ENCODE peak calls at places on chromosomes 13 and 19, in six cellular contexts. One of them, this sample, is unnamed.

GRCh38 chr19:15631817-15632216 is 8.9 kb upstream of the CYP4F3 start:
- DNase-seq in GM12878: peak; percentile 3
- DNase-seq in K562: peak; percentile 87
- DNase-seq in H1: no peak
- DNase-seq in HCT116: no peak
- DNase-seq in HepG2: peak; percentile 27
- DNase-seq in this sample: no peak

GRCh38 chr13:58879114-58879513 is 1247.6 kb downstream of the PCDH17 start:
- DNase-seq in GM12878: no peak
- DNase-seq in H1: no peak
- DNase-seq in HepG2: no peak
- DNase-seq in HCT116: no peak
- DNase-seq in K562: no peak
- DNase-seq in this sample: no peak

GRCh38 chr13:76711515-76712182 is 174.6 kb downstream of the KCTD12 start:
- DNase-seq in K562: no peak
- DNase-seq in HepG2: no peak
- DNase-seq in HCT116: no peak
- DNase-seq in GM12878: no peak
- DNase-seq in H1: no peak
- DNase-seq in this sample: peak; percentile 76

GRCh38 chr13:85095887-85096286 is 703.3 kb downstream of the SLITRK6 start:
- DNase-seq in H1: no peak
- DNase-seq in HepG2: no peak
- DNase-seq in GM12878: no peak
- DNase-seq in K562: no peak
- DNase-seq in HCT116: no peak
- DNase-seq in this sample: no peak

GRCh38 chr19:14165986-14166385 is 29.6 kb upstream of the ASF1B start:
- DNase-seq in HepG2: no peak
- DNase-seq in GM12878: no peak
- DNase-seq in K562: no peak
- DNase-seq in HCT116: no peak
- DNase-seq in H1: no peak
- DNase-seq in this sample: no peak

GRCh38 chr19:49689133-49690072 is at the start of gene ADM5:
- DNase-seq in K562: no peak
- DNase-seq in H1: no peak
- DNase-seq in HCT116: no peak
- DNase-seq in HepG2: no peak
- DNase-seq in GM12878: no peak
- DNase-seq in this sample: peak; percentile 54

GRCh38 chr19:11814707-11815050 is 606 bp downstream of the ZNF440 start:
- DNase-seq in HepG2: no peak
- DNase-seq in H1: no peak
- DNase-seq in K562: no peak
- DNase-seq in HCT116: no peak
- DNase-seq in GM12878: no peak
- DNase-seq in this sample: peak; percentile 19

GRCh38 chr19:49243129-49243528 is 81.9 kb downstream of the SLC6A16 start:
- DNase-seq in K562: no peak
- DNase-seq in HCT116: no peak
- DNase-seq in HepG2: no peak
- DNase-seq in H1: no peak
- DNase-seq in GM12878: no peak
- DNase-seq in this sample: no peak

GRCh38 chr13:114078501-114079451 is 53.6 kb downstream of the RASA3 start:
- DNase-seq in GM12878: no peak
- DNase-seq in H1: no peak
- DNase-seq in K562: no peak
- DNase-seq in HCT116: no peak
- DNase-seq in HepG2: no peak
- DNase-seq in this sample: no peak

GRCh38 chr19:34276614-34277013 is 22.3 kb downstream of the GARRE1 start:
- DNase-seq in HepG2: no peak
- DNase-seq in H1: no peak
- DNase-seq in GM12878: no peak
- DNase-seq in K562: no peak
- DNase-seq in HCT116: no peak
- DNase-seq in this sample: peak; percentile 25

GRCh38 chr13:21175656-21176194 is 627 bp downstream of the SKA3 start:
- DNase-seq in H1: no peak
- DNase-seq in GM12878: no peak
- DNase-seq in K562: no peak
- DNase-seq in HepG2: peak; percentile 6
- DNase-seq in HCT116: no peak
- DNase-seq in this sample: no peak

GRCh38 chr13:45195421-45195820 is 5.4 kb downstream of the KCTD4 start:
- DNase-seq in GM12878: no peak
- DNase-seq in H1: no peak
- DNase-seq in HCT116: no peak
- DNase-seq in K562: no peak
- DNase-seq in HepG2: no peak
- DNase-seq in this sample: peak; percentile 63

GRCh38 chr19:2607712-2608601 is 94.5 kb downstream of the GNG7 start:
- DNase-seq in K562: no peak
- DNase-seq in HCT116: no peak
- DNase-seq in H1: no peak
- DNase-seq in GM12878: peak; percentile 94
- DNase-seq in HepG2: no peak
- DNase-seq in this sample: no peak

GRCh38 chr13:95386370-95386769 is 85.1 kb upstream of the ABCC4 start:
- DNase-seq in HCT116: no peak
- DNase-seq in K562: no peak
- DNase-seq in HepG2: no peak
- DNase-seq in H1: no peak
- DNase-seq in GM12878: no peak
- DNase-seq in this sample: no peak

GRCh38 chr13:29917573-29918091 is 67.2 kb upstream of the UBL3 start:
- DNase-seq in HepG2: no peak
- DNase-seq in GM12878: no peak
- DNase-seq in H1: no peak
- DNase-seq in K562: no peak
- DNase-seq in HCT116: no peak
- DNase-seq in this sample: no peak

GRCh38 chr19:36215276-36216171 is 618 bp downstream of the ZNF146 start:
- DNase-seq in H1: no peak
- DNase-seq in HepG2: no peak
- DNase-seq in HCT116: no peak
- DNase-seq in K562: no peak
- DNase-seq in GM12878: no peak
- DNase-seq in this sample: peak; percentile 58

GRCh38 chr19:6161271-6161850 is 25.9 kb downstream of the ACSBG2 start:
- DNase-seq in HCT116: peak; percentile 98
- DNase-seq in H1: peak; percentile 33
- DNase-seq in HepG2: peak; percentile 13
- DNase-seq in GM12878: peak; percentile 52
- DNase-seq in K562: peak; percentile 89
- DNase-seq in this sample: peak; percentile 7

GRCh38 chr13:113209880-113210421 is 538 bp downstream of the CUL4A start:
- DNase-seq in GM12878: no peak
- DNase-seq in H1: no peak
- DNase-seq in K562: no peak
- DNase-seq in HCT116: peak; percentile 45
- DNase-seq in HepG2: peak; percentile 32
- DNase-seq in this sample: peak; percentile 58

GRCh38 chr19:5150902-5151741 is 182.2 kb downstream of the KDM4B start:
- DNase-seq in HepG2: no peak
- DNase-seq in HCT116: no peak
- DNase-seq in K562: peak; percentile 47
- DNase-seq in GM12878: no peak
- DNase-seq in H1: no peak
- DNase-seq in this sample: no peak

GRCh38 chr13:112332727-112333126 is 43.4 kb upstream of the SPACA7 start:
- DNase-seq in HepG2: no peak
- DNase-seq in H1: no peak
- DNase-seq in GM12878: no peak
- DNase-seq in K562: no peak
- DNase-seq in HCT116: no peak
- DNase-seq in this sample: no peak

GRCh38 chr13:108915095-108915633 is 285.8 kb downstream of the MYO16 start:
- DNase-seq in HepG2: peak; percentile 24
- DNase-seq in K562: no peak
- DNase-seq in H1: no peak
- DNase-seq in HCT116: no peak
- DNase-seq in GM12878: no peak
- DNase-seq in this sample: peak; percentile 77

GRCh38 chr19:32150605-32151004 is 194.8 kb upstream of the ZNF507 start:
- DNase-seq in K562: no peak
- DNase-seq in H1: no peak
- DNase-seq in HepG2: no peak
- DNase-seq in HCT116: no peak
- DNase-seq in GM12878: no peak
- DNase-seq in this sample: no peak

GRCh38 chr19:40597329-40597838 is 3.8 kb upstream of the LTBP4 start:
- DNase-seq in H1: no peak
- DNase-seq in HepG2: no peak
- DNase-seq in HCT116: no peak
- DNase-seq in GM12878: no peak
- DNase-seq in K562: no peak
- DNase-seq in this sample: no peak
- TF ChIP-seq EZH2 in H1: peak; percentile 22
- TF ChIP-seq EZH2 in HepG2: no peak
- TF ChIP-seq EZH2 in HCT116: no peak
- TF ChIP-seq EZH2 in GM12878: no peak
- TF ChIP-seq EZH2 in K562: no peak
- TF ChIP-seq EZH2 in this sample: no peak

GRCh38 chr19:39411006-39411831 is 1.2 kb upstream of the PLEKHG2 start:
- DNase-seq in H1: no peak
- DNase-seq in HCT116: no peak
- DNase-seq in HepG2: peak; percentile 88
- DNase-seq in K562: no peak
- DNase-seq in GM12878: no peak
- DNase-seq in this sample: no peak
- TF ChIP-seq POLR2A in H1: no peak
- TF ChIP-seq POLR2A in HCT116: no peak
- TF ChIP-seq POLR2A in HepG2: no peak
- TF ChIP-seq POLR2A in K562: peak; percentile 23
- TF ChIP-seq POLR2A in GM12878: peak; percentile 78
- TF ChIP-seq POLR2A in this sample: no peak

GRCh38 chr19:55441692-55442321 is 1.3 kb downstream of the SHISA7 start:
- DNase-seq in HepG2: no peak
- DNase-seq in HCT116: no peak
- DNase-seq in H1: no peak
- DNase-seq in GM12878: no peak
- DNase-seq in K562: peak; percentile 85
- DNase-seq in this sample: no peak
- TF ChIP-seq EZH2 in HepG2: peak; percentile 69
- TF ChIP-seq EZH2 in HCT116: no peak
- TF ChIP-seq EZH2 in H1: peak; percentile 77
- TF ChIP-seq EZH2 in GM12878: no peak
- TF ChIP-seq EZH2 in K562: no peak
- TF ChIP-seq EZH2 in this sample: peak; percentile 91

GRCh38 chr19:54206831-54207177 is 6.1 kb downstream of the RPS9 start:
- DNase-seq in HCT116: no peak
- DNase-seq in HepG2: no peak
- DNase-seq in K562: no peak
- DNase-seq in GM12878: no peak
- DNase-seq in H1: no peak
- DNase-seq in this sample: no peak

GRCh38 chr19:54208784-54209057 is 8.1 kb downstream of the RPS9 start:
- DNase-seq in HCT116: no peak
- DNase-seq in GM12878: no peak
- DNase-seq in H1: no peak
- DNase-seq in HepG2: no peak
- DNase-seq in K562: no peak
- DNase-seq in this sample: no peak

GRCh38 chr19:54209058-54209747 is 8.5 kb downstream of the RPS9 start:
- DNase-seq in K562: no peak
- DNase-seq in HepG2: no peak
- DNase-seq in GM12878: no peak
- DNase-seq in HCT116: no peak
- DNase-seq in H1: no peak
- DNase-seq in this sample: no peak

GRCh38 chr19:54209748-54210494 is 9.3 kb downstream of the RPS9 start:
- DNase-seq in HepG2: peak; percentile 98
- DNase-seq in GM12878: no peak
- DNase-seq in HCT116: peak; percentile 40
- DNase-seq in K562: peak; percentile 68
- DNase-seq in H1: no peak
- DNase-seq in this sample: peak; percentile 96

DNA sequence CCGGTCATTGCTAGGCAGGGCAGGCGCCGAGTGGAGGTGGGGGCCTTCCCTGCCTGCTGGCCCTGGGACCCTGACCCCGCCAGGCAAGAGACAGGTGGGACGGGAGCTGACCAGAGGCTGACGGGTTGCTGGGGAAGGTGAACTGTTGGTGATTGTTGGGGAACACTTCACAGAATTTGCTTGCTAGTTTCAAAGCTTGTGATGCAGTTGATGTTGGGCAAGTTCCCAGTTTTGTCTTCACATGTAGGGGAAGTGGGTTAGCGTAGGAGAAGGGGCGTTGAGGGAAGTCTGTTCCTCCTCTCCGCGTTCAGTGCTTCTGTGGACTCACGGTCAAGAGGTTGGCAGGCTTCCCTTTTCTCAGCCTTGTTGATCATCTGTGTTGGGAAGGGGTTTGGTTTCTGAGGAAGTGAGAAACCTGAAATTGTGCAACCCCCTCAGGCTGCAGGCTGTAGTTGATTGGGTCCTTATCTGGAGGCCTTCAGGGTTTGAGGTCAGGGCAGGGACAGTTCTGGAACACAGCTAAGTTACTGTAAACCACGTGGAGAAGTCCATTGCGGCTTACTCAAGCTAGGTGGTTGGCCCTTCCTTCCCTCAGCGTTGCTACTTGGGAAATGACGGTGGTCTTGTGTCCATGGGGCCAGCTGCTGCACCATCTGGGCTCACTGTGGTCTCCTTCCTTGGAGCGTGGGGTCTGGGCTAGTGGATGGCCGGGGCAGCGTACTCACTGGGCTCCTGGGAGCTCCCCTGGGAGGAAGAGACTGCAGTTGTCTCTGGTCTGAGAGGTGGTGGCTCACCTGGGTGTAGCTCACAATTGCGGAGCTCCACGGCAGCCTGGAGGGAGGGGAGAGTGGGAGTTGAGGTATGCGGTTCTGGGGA is 7.5 kb downstream of the RPS9 start:
- DNase-seq in HCT116: no peak
- DNase-seq in H1: no peak
- DNase-seq in GM12878: peak; percentile 84
- DNase-seq in K562: peak; percentile 44
- DNase-seq in HepG2: peak; percentile 59
- DNase-seq in this sample: peak; percentile 48
- TF ChIP-seq POLR2A in HCT116: peak; percentile 17
- TF ChIP-seq POLR2A in H1: peak; percentile 76
- TF ChIP-seq POLR2A in GM12878: peak; percentile 76
- TF ChIP-seq POLR2A in K562: peak; percentile 93
- TF ChIP-seq POLR2A in HepG2: peak; percentile 83
- TF ChIP-seq POLR2A in this sample: peak; percentile 7

DNA sequence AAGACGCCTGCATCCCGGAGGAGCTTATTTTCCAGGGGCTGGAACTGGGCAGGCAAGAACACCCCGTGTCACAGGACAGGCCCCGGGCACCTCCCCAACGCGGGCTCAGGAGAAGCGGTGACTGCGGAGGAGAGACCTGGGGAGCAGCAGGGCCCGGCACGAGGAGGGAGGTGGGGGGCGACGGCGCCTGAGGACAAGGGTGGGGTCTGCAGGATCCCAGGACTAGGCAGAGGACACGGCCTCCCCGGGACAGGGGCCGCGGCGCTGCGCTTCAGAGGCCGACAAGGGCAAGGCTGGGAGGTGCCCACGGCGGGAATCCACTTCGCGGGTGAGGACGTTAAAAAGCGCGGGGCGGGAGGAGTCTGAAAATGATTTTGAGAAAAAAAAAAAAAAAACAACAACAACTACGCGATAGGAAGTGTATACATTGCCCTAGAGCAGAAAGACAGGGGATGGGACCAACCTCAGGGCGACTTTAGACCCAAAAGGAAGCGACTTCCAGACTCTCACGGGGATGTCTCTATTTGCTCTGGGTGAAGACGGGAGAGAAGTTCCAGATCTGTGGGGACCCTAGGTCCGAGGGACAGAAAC is 44.9 kb downstream of the ZNF611 start:
- DNase-seq in HCT116: no peak
- DNase-seq in GM12878: no peak
- DNase-seq in H1: no peak
- DNase-seq in HepG2: no peak
- DNase-seq in K562: peak; percentile 45
- DNase-seq in this sample: peak; percentile 42
- TF ChIP-seq EZH2 in HCT116: no peak
- TF ChIP-seq EZH2 in GM12878: no peak
- TF ChIP-seq EZH2 in H1: no peak
- TF ChIP-seq EZH2 in HepG2: no peak
- TF ChIP-seq EZH2 in K562: no peak
- TF ChIP-seq EZH2 in this sample: no peak